ENCODE peak calls at places on chromosome 21, in ten cellular contexts. One of them, this sample, is unnamed.

GRCh38 chr21:41648591-41649031 is 118.2 kb downstream of the RIPK4 start:
- DNase-seq in right cardiac atrium: no peak
- DNase-seq in OCI-LY7: no peak
- DNase-seq in AG04450: no peak
- DNase-seq in transverse colon: no peak
- DNase-seq in skeletal muscle cell: no peak
- DNase-seq in dorsolateral prefrontal cortex: no peak
- DNase-seq in brain microvascular endothelial cell: peak; percentile 57
- DNase-seq in mesenchymal stem cell: no peak
- DNase-seq in H7: no peak
- DNase-seq in this sample: no peak

GRCh38 chr21:15667010-15667409 is 62.8 kb upstream of the USP25 start:
- DNase-seq in transverse colon: no peak
- DNase-seq in AG04450: no peak
- DNase-seq in brain microvascular endothelial cell: no peak
- DNase-seq in skeletal muscle cell: peak; percentile 35
- DNase-seq in dorsolateral prefrontal cortex: no peak
- DNase-seq in right cardiac atrium: no peak
- DNase-seq in OCI-LY7: no peak
- DNase-seq in H7: no peak
- DNase-seq in mesenchymal stem cell: peak; percentile 20
- DNase-seq in this sample: no peak

GRCh38 chr21:15687208-15687607 is 42.6 kb upstream of the USP25 start:
- DNase-seq in AG04450: no peak
- DNase-seq in dorsolateral prefrontal cortex: no peak
- DNase-seq in brain microvascular endothelial cell: peak; percentile 77
- DNase-seq in H7: no peak
- DNase-seq in OCI-LY7: no peak
- DNase-seq in transverse colon: no peak
- DNase-seq in mesenchymal stem cell: peak; percentile 72
- DNase-seq in skeletal muscle cell: no peak
- DNase-seq in right cardiac atrium: no peak
- DNase-seq in this sample: no peak

GRCh38 chr21:42514883-42515228 is 1.2 kb downstream of the SLC37A1 start:
- DNase-seq in right cardiac atrium: no peak
- DNase-seq in OCI-LY7: peak; percentile 28
- DNase-seq in H7: peak; percentile 54
- DNase-seq in brain microvascular endothelial cell: no peak
- DNase-seq in mesenchymal stem cell: no peak
- DNase-seq in dorsolateral prefrontal cortex: no peak
- DNase-seq in AG04450: no peak
- DNase-seq in transverse colon: no peak
- DNase-seq in skeletal muscle cell: no peak
- DNase-seq in this sample: no peak

GRCh38 chr21:44529011-44529421 is 11.0 kb downstream of the KRTAP10-1 start:
- DNase-seq in H7: peak; percentile 56
- DNase-seq in skeletal muscle cell: no peak
- DNase-seq in right cardiac atrium: peak; percentile 54
- DNase-seq in transverse colon: peak; percentile 2
- DNase-seq in brain microvascular endothelial cell: no peak
- DNase-seq in mesenchymal stem cell: no peak
- DNase-seq in AG04450: no peak
- DNase-seq in dorsolateral prefrontal cortex: peak; percentile 15
- DNase-seq in OCI-LY7: no peak
- DNase-seq in this sample: no peak

GRCh38 chr21:27734146-27734545 is 767.3 kb upstream of the ADAMTS5 start:
- DNase-seq in brain microvascular endothelial cell: peak; percentile 82
- DNase-seq in skeletal muscle cell: peak; percentile 36
- DNase-seq in transverse colon: no peak
- DNase-seq in dorsolateral prefrontal cortex: no peak
- DNase-seq in OCI-LY7: no peak
- DNase-seq in H7: no peak
- DNase-seq in AG04450: peak; percentile 49
- DNase-seq in mesenchymal stem cell: peak; percentile 80
- DNase-seq in right cardiac atrium: no peak
- DNase-seq in this sample: no peak

GRCh38 chr21:29671728-29672127 is 268.1 kb downstream of the GRIK1 start:
- DNase-seq in skeletal muscle cell: no peak
- DNase-seq in OCI-LY7: peak; percentile 49
- DNase-seq in mesenchymal stem cell: no peak
- DNase-seq in H7: no peak
- DNase-seq in dorsolateral prefrontal cortex: no peak
- DNase-seq in AG04450: no peak
- DNase-seq in transverse colon: no peak
- DNase-seq in brain microvascular endothelial cell: no peak
- DNase-seq in right cardiac atrium: no peak
- DNase-seq in this sample: no peak

GRCh38 chr21:37240978-37241377 is 26.2 kb downstream of the VPS26C start:
- DNase-seq in transverse colon: no peak
- DNase-seq in brain microvascular endothelial cell: no peak
- DNase-seq in mesenchymal stem cell: no peak
- DNase-seq in dorsolateral prefrontal cortex: no peak
- DNase-seq in right cardiac atrium: no peak
- DNase-seq in H7: no peak
- DNase-seq in OCI-LY7: no peak
- DNase-seq in AG04450: no peak
- DNase-seq in skeletal muscle cell: no peak
- DNase-seq in this sample: no peak

GRCh38 chr21:41888749-41889376 is 9.7 kb upstream of the PRDM15 start:
- DNase-seq in brain microvascular endothelial cell: no peak
- DNase-seq in AG04450: no peak
- DNase-seq in mesenchymal stem cell: no peak
- DNase-seq in dorsolateral prefrontal cortex: no peak
- DNase-seq in H7: no peak
- DNase-seq in OCI-LY7: no peak
- DNase-seq in skeletal muscle cell: no peak
- DNase-seq in transverse colon: no peak
- DNase-seq in right cardiac atrium: no peak
- DNase-seq in this sample: no peak

GRCh38 chr21:39381009-39381408 is 32.1 kb upstream of the HMGN1 start:
- DNase-seq in skeletal muscle cell: no peak
- DNase-seq in right cardiac atrium: no peak
- DNase-seq in transverse colon: no peak
- DNase-seq in mesenchymal stem cell: peak; percentile 5
- DNase-seq in H7: no peak
- DNase-seq in brain microvascular endothelial cell: no peak
- DNase-seq in dorsolateral prefrontal cortex: peak; percentile 36
- DNase-seq in AG04450: no peak
- DNase-seq in OCI-LY7: no peak
- DNase-seq in this sample: no peak

GRCh38 chr21:43712268-43712942 is 6.5 kb upstream of the PDXK start:
- DNase-seq in transverse colon: peak; percentile 89
- DNase-seq in OCI-LY7: no peak
- DNase-seq in brain microvascular endothelial cell: no peak
- DNase-seq in dorsolateral prefrontal cortex: no peak
- DNase-seq in H7: peak; percentile 57
- DNase-seq in AG04450: no peak
- DNase-seq in skeletal muscle cell: no peak
- DNase-seq in right cardiac atrium: peak; percentile 49
- DNase-seq in mesenchymal stem cell: peak; percentile 32
- DNase-seq in this sample: no peak

GRCh38 chr21:16837319-16837718 is 675.5 kb upstream of the CXADR start:
- DNase-seq in dorsolateral prefrontal cortex: no peak
- DNase-seq in brain microvascular endothelial cell: no peak
- DNase-seq in OCI-LY7: no peak
- DNase-seq in transverse colon: no peak
- DNase-seq in AG04450: no peak
- DNase-seq in mesenchymal stem cell: no peak
- DNase-seq in skeletal muscle cell: no peak
- DNase-seq in right cardiac atrium: no peak
- DNase-seq in H7: no peak
- DNase-seq in this sample: no peak

GRCh38 chr21:40053007-40053406 is 185.8 kb downstream of the PCP4 start:
- DNase-seq in brain microvascular endothelial cell: no peak
- DNase-seq in transverse colon: peak; percentile 13
- DNase-seq in AG04450: no peak
- DNase-seq in dorsolateral prefrontal cortex: peak; percentile 64
- DNase-seq in mesenchymal stem cell: no peak
- DNase-seq in right cardiac atrium: peak; percentile 70
- DNase-seq in skeletal muscle cell: no peak
- DNase-seq in OCI-LY7: no peak
- DNase-seq in H7: no peak
- DNase-seq in this sample: no peak

GRCh38 chr21:16408280-16408669 is 678.5 kb downstream of the USP25 start:
- DNase-seq in transverse colon: no peak
- DNase-seq in right cardiac atrium: no peak
- DNase-seq in AG04450: no peak
- DNase-seq in skeletal muscle cell: no peak
- DNase-seq in dorsolateral prefrontal cortex: no peak
- DNase-seq in OCI-LY7: no peak
- DNase-seq in brain microvascular endothelial cell: no peak
- DNase-seq in H7: no peak
- DNase-seq in mesenchymal stem cell: no peak
- DNase-seq in this sample: no peak

GRCh38 chr21:41410767-41411448 is 15.1 kb upstream of the MX1 start:
- DNase-seq in skeletal muscle cell: no peak
- DNase-seq in right cardiac atrium: no peak
- DNase-seq in OCI-LY7: no peak
- DNase-seq in brain microvascular endothelial cell: no peak
- DNase-seq in dorsolateral prefrontal cortex: no peak
- DNase-seq in transverse colon: no peak
- DNase-seq in mesenchymal stem cell: no peak
- DNase-seq in AG04450: no peak
- DNase-seq in H7: no peak
- DNase-seq in this sample: no peak

DNA sequence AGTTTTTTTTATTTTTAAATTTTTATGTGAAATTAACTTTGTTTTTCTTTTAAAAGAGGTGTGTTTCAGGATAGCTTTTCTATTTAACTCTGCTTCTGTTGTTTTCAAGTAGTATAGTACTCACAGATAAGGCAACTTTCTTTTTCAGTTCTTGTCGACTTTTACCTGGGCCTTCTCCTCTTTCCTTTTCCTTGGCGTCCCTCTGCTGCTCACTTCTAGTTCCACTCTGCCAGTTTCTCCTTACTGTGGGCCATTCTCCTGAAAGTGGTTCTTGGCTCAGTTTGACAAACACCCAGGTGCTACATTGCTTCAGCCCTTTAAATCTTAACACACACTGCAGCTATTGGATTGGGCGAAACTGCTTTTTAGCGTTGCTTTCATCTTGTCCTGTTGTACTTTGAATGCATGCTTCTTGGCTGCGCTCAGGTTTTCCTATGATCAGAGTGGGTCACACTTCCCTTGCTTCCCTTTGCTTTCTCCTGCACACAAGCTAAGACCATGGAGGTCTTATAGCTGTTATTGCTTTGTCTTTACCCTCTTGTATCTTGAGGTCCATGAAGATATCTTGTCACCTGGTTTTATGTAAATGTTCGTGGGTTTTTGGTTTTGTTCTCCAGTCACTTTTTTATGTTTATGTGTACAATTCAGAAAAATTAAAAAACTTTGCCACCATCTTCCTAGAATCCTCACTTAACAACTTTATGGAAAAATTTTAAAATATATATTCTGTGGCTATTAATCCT is 21.6 kb downstream of the GABPA start:
- DNase-seq in transverse colon: no peak
- DNase-seq in right cardiac atrium: no peak
- DNase-seq in H7: no peak
- DNase-seq in AG04450: no peak
- DNase-seq in skeletal muscle cell: no peak
- DNase-seq in mesenchymal stem cell: no peak
- DNase-seq in dorsolateral prefrontal cortex: no peak
- DNase-seq in brain microvascular endothelial cell: no peak
- DNase-seq in OCI-LY7: no peak
- DNase-seq in this sample: no peak
- H3K4me3 ChIP-seq in transverse colon: no peak overlapping the region
- H3K4me3 ChIP-seq in right cardiac atrium: peak overlapping the region; percentile 26
- H3K4me3 ChIP-seq in H7: no peak overlapping the region
- H3K4me3 ChIP-seq in AG04450: no peak overlapping the region
- H3K4me3 ChIP-seq in skeletal muscle cell: no peak overlapping the region
- H3K4me3 ChIP-seq in mesenchymal stem cell: no peak overlapping the region
- H3K4me3 ChIP-seq in dorsolateral prefrontal cortex: no peak overlapping the region
- H3K4me3 ChIP-seq in brain microvascular endothelial cell: no peak overlapping the region
- H3K4me3 ChIP-seq in OCI-LY7: no peak overlapping the region
- H3K4me3 ChIP-seq in this sample: no peak overlapping the region

GRCh38 chr21:14632359-14632758 is 86.2 kb upstream of the SAMSN1 start:
- DNase-seq in right cardiac atrium: no peak
- DNase-seq in transverse colon: no peak
- DNase-seq in mesenchymal stem cell: no peak
- DNase-seq in brain microvascular endothelial cell: no peak
- DNase-seq in H7: no peak
- DNase-seq in AG04450: no peak
- DNase-seq in OCI-LY7: no peak
- DNase-seq in skeletal muscle cell: no peak
- DNase-seq in dorsolateral prefrontal cortex: no peak
- DNase-seq in this sample: no peak
- H3K4me3 ChIP-seq in right cardiac atrium: no peak overlapping the region
- H3K4me3 ChIP-seq in transverse colon: no peak overlapping the region
- H3K4me3 ChIP-seq in mesenchymal stem cell: no peak overlapping the region
- H3K4me3 ChIP-seq in brain microvascular endothelial cell: no peak overlapping the region
- H3K4me3 ChIP-seq in H7: no peak overlapping the region
- H3K4me3 ChIP-seq in AG04450: no peak overlapping the region
- H3K4me3 ChIP-seq in OCI-LY7: no peak overlapping the region
- H3K4me3 ChIP-seq in skeletal muscle cell: no peak overlapping the region
- H3K4me3 ChIP-seq in dorsolateral prefrontal cortex: no peak overlapping the region
- H3K4me3 ChIP-seq in this sample: no peak overlapping the region

DNA sequence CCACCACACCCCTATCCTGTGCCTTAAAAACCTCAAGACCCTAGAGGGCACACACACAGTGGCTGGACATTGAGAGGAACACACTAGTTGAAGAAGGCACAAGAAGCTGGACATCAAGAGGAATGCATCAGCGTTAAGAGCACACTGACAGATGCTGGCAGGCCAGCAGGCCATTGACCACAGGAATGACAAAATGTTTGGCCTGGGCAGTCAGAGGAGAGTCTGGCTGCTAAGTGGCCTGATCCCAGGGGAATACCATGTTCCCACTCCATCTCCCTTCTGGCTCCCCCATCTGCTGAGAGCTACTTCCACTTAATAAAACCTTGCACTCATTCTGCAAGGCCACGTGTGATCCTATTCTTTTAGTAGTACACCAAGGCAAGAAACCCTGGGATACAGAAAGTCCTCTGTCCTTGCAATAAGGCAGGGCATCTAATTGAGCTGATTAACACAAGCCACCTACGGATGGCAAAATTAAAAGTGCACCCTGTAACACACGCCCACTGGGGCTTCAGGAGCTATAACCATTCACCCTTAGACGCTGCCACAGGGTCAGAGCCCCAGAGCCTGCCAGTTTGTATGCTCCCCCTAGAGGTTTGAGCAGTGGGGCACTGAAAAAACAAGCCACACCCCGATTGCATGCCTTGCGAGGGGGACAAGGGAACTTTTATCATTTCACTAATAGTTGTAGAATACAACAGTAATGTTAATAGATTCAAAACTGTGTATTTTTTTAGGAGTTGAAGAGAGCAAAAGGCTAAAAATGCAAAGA is 1216.1 kb upstream of the NCAM2 start:
- DNase-seq in dorsolateral prefrontal cortex: no peak
- DNase-seq in H7: no peak
- DNase-seq in mesenchymal stem cell: peak; percentile 41
- DNase-seq in transverse colon: no peak
- DNase-seq in OCI-LY7: no peak
- DNase-seq in right cardiac atrium: no peak
- DNase-seq in skeletal muscle cell: no peak
- DNase-seq in AG04450: no peak
- DNase-seq in brain microvascular endothelial cell: no peak
- DNase-seq in this sample: no peak
- H3K4me3 ChIP-seq in dorsolateral prefrontal cortex: no peak overlapping the region
- H3K4me3 ChIP-seq in H7: no peak overlapping the region
- H3K4me3 ChIP-seq in mesenchymal stem cell: no peak overlapping the region
- H3K4me3 ChIP-seq in transverse colon: no peak overlapping the region
- H3K4me3 ChIP-seq in OCI-LY7: no peak overlapping the region
- H3K4me3 ChIP-seq in right cardiac atrium: no peak overlapping the region
- H3K4me3 ChIP-seq in skeletal muscle cell: no peak overlapping the region
- H3K4me3 ChIP-seq in AG04450: no peak overlapping the region
- H3K4me3 ChIP-seq in brain microvascular endothelial cell: no peak overlapping the region
- H3K4me3 ChIP-seq in this sample: no peak overlapping the region

GRCh38 chr21:45634511-45635183 is 8.9 kb upstream of the PCBP3 start:
- DNase-seq in dorsolateral prefrontal cortex: no peak
- DNase-seq in skeletal muscle cell: peak; percentile 39
- DNase-seq in brain microvascular endothelial cell: peak; percentile 70
- DNase-seq in transverse colon: no peak
- DNase-seq in mesenchymal stem cell: no peak
- DNase-seq in right cardiac atrium: no peak
- DNase-seq in H7: peak; percentile 50
- DNase-seq in AG04450: no peak
- DNase-seq in OCI-LY7: peak; percentile 53
- DNase-seq in this sample: no peak
- H3K4me3 ChIP-seq in dorsolateral prefrontal cortex: no peak overlapping the region
- H3K4me3 ChIP-seq in skeletal muscle cell: no peak overlapping the region
- H3K4me3 ChIP-seq in brain microvascular endothelial cell: no peak overlapping the region
- H3K4me3 ChIP-seq in transverse colon: no peak overlapping the region
- H3K4me3 ChIP-seq in mesenchymal stem cell: peak overlapping the region; percentile 60
- H3K4me3 ChIP-seq in right cardiac atrium: no peak overlapping the region
- H3K4me3 ChIP-seq in H7: no peak overlapping the region
- H3K4me3 ChIP-seq in AG04450: no peak overlapping the region
- H3K4me3 ChIP-seq in OCI-LY7: peak overlapping the region; percentile 40
- H3K4me3 ChIP-seq in this sample: peak overlapping the region; percentile 23